ENCODE peak calls at places on chromosomes 2 and 18, in five cellular contexts. G is memory B cell, T is NCI-H510A, V is dorsolateral prefrontal cortex, P is lung. J is an unnamed sample.

GRCh38 chr18:24763765-24764548 is 303.5 kb downstream of the HRH4 start:
- DNase-seq in V (no peak), T (no peak), G (no peak), P (no peak), J (no peak)

GRCh38 chr2:157304811-157305712 is 20.6 kb downstream of the ERMN start:
- DNase-seq in T (no peak), G (no peak), V (no peak), P (no peak), J (no peak)

GRCh38 chr18:10926565-10927194 is 222.7 kb downstream of the PIEZO2 start:
- DNase-seq in T (no peak), V (no peak), G (no peak), P (no peak), J (no peak)

GRCh38 chr2:184793196-184793595 is 194.9 kb downstream of the ZNF804A start:
- DNase-seq in P (no peak), V (no peak), G (no peak), T (no peak), J (no peak)

GRCh38 chr2:180872256-180872655 is 108.1 kb upstream of the UBE2E3 start:
- DNase-seq in T (no peak), G (no peak), V (no peak), P (no peak), J (no peak)

GRCh38 chr2:210049831-210050230 is 47.4 kb downstream of the RPE start:
- DNase-seq in G (no peak), T (no peak), V (no peak), P (no peak), J (no peak)

GRCh38 chr2:28338046-28338753 is 54.5 kb upstream of the FOSL2 start:
- DNase-seq in G (no peak), V (no peak), T (no peak), P (peak), J (no peak)

GRCh38 chr18:78542204-78542603 is 437.4 kb upstream of the SALL3 start:
- DNase-seq in T (no peak), P (peak), V (no peak), G (no peak), J (no peak)

GRCh38 chr2:138536302-138536701 is 34.7 kb downstream of the SPOPL start:
- DNase-seq in P (no peak), G (no peak), V (no peak), T (no peak), J (peak)

GRCh38 chr18:54774423-54774822 is 53.9 kb upstream of the RAB27B start:
- DNase-seq in P (no peak), G (no peak), V (no peak), T (no peak), J (no peak)

GRCh38 chr2:98379311-98380202 is 33.3 kb downstream of the CNGA3 start:
- DNase-seq in T (no peak), V (no peak), P (no peak), G (no peak), J (no peak)

GRCh38 chr2:114089636-114090325 is 199.9 kb downstream of the ACTR3 start:
- DNase-seq in T (no peak), G (no peak), V (no peak), P (no peak), J (no peak)

GRCh38 chr2:45170191-45170975 is 161.1 kb upstream of the SIX2 start:
- DNase-seq in V (no peak), T (no peak), P (no peak), G (no peak), J (no peak)

GRCh38 chr2:98172951-98173350 is 86.0 kb downstream of the VWA3B start:
- DNase-seq in P (no peak), G (no peak), V (peak), T (no peak), J (no peak)

GRCh38 chr2:153059338-153060052 is 341.1 kb downstream of the ARL6IP6 start:
- DNase-seq in G (no peak), P (no peak), V (no peak), T (peak), J (no peak)

GRCh38 chr2:169036717-169037450 is 5.8 kb upstream of the ABCB11 start:
- DNase-seq in P (no peak), V (no peak), T (no peak), G (no peak), J (no peak)

GRCh38 chr2:156466739-156467405 is 30.7 kb downstream of the GPD2 start:
- DNase-seq in G (no peak), V (no peak), T (no peak), P (peak), J (no peak)

GRCh38 chr2:57598552-57598951 is 448.1 kb upstream of the VRK2 start:
- DNase-seq in T (no peak), P (no peak), G (no peak), V (no peak), J (no peak)

GRCh38 chr2:70261501-70261900 is 3.6 kb downstream of the PCYOX1 start:
- DNase-seq in T (no peak), G (no peak), P (no peak), V (no peak), J (no peak)

GRCh38 chr2:215921884-215922283 is 91.5 kb downstream of the MREG start:
- DNase-seq in P (peak), T (no peak), V (no peak), G (no peak), J (no peak)

GRCh38 chr2:120901213-120901612 is 165.5 kb downstream of the GLI2 start:
- DNase-seq in G (no peak), V (no peak), T (no peak), P (no peak), J (no peak)

GRCh38 chr2:109171444-109172334 is 42.7 kb downstream of the SH3RF3 start:
- DNase-seq in G (no peak), P (peak), V (no peak), T (peak), J (no peak)

GRCh38 chr2:38556007-38556801 is 46.5 kb downstream of the HNRNPLL start:
- DNase-seq in G (no peak), P (no peak), T (no peak), V (no peak), J (no peak)

GRCh38 chr2:238895901-238896600 is 48.2 kb downstream of the TWIST2 start:
- DNase-seq in G (no peak), P (no peak), V (no peak), T (no peak), J (no peak)

GRCh38 chr18:21386523-21387240 is 144.7 kb downstream of the GREB1L start:
- DNase-seq in T (no peak), V (no peak), G (no peak), P (no peak), J (no peak)

GRCh38 chr2:237591379-237591881 is 896 bp upstream of the RAB17 start:
- DNase-seq in T (no peak), G (no peak), V (no peak), P (peak), J (no peak)

GRCh38 chr2:112216158-112216557 is 38.7 kb downstream of the ZC3H8 start:
- DNase-seq in G (no peak), V (no peak), T (no peak), P (no peak), J (no peak)

GRCh38 chr18:78623142-78623541 is 356.5 kb upstream of the SALL3 start:
- DNase-seq in V (no peak), T (no peak), G (no peak), P (peak), J (no peak)

GRCh38 chr2:160652236-160652635 is 158.6 kb upstream of the RBMS1 start:
- DNase-seq in V (no peak), G (no peak), P (no peak), T (no peak), J (no peak)

GRCh38 chr2:130370490-130370889 is 14.6 kb downstream of the PTPN18 start:
- DNase-seq in G (no peak), P (no peak), V (no peak), T (no peak), J (no peak)

J was measured in D341Med.